ENCODE peak calls at places on chromosomes 6 and 20, in nine cellular contexts. M, I, F, A, T, D, B, W and N are unnamed samples.

GRCh38 chr6:3484240-3484639 is 27.4 kb upstream of the SLC22A23 start:
- DNase-seq in B (peak; percentile 57), T (peak; percentile 65), I (no peak), D (no peak), F (no peak), A (no peak), M (peak; percentile 75), W (peak; percentile 82), N (no peak)

GRCh38 chr6:146851837-146852236 is 253.1 kb downstream of the ADGB start:
- DNase-seq in B (peak; percentile 44), F (no peak), M (peak; percentile 78), W (peak; percentile 93), D (no peak), A (no peak), T (peak; percentile 84), I (no peak), N (no peak)

GRCh38 chr6:64175311-64175710 is 539.7 kb downstream of the PHF3 start:
- DNase-seq in A (no peak), I (no peak), W (no peak), F (no peak), D (no peak), M (no peak), B (no peak), T (no peak), N (no peak)

GRCh38 chr6:26240157-26240980 is 124.6 kb upstream of the BTN3A2 start:
- DNase-seq in D (peak; percentile 85), B (no peak), I (no peak), W (peak; percentile 94), A (no peak), T (peak; percentile 82), M (peak; percentile 98), F (peak; percentile 81), N (peak; percentile 60)

GRCh38 chr20:36988494-36988966 is 37.0 kb upstream of the SAMHD1 start:
- DNase-seq in A (no peak), W (peak; percentile 25), T (peak; percentile 39), B (peak; percentile 32), I (no peak), F (no peak), M (peak; percentile 62), D (peak; percentile 91), N (no peak)

GRCh38 chr20:25269833-25270170 is 21.9 kb downstream of the PYGB start:
- DNase-seq in B (no peak), D (no peak), I (no peak), W (no peak), F (no peak), M (no peak), A (no peak), T (no peak), N (no peak)

GRCh38 chr6:103455275-103455674 is 1404.4 kb downstream of the HACE1 start:
- DNase-seq in A (no peak), T (no peak), F (no peak), B (no peak), W (no peak), D (no peak), I (no peak), M (no peak), N (no peak)

GRCh38 chr6:78854501-78854900 is 12.8 kb upstream of the IRAK1BP1 start:
- DNase-seq in D (no peak), M (no peak), F (no peak), A (no peak), B (no peak), T (no peak), I (no peak), W (no peak), N (no peak)

GRCh38 chr20:63071541-63072181 is 64.9 kb upstream of the BHLHE23 start:
- DNase-seq in T (peak; percentile 54), B (peak; percentile 63), A (peak; percentile 37), D (no peak), M (peak; percentile 29), F (peak; percentile 80), W (peak; percentile 16), I (no peak), N (peak; percentile 58)

GRCh38 chr20:3663031-3663701 is at the start of gene GFRA4:
- DNase-seq in F (peak; percentile 65), T (no peak), M (no peak), W (no peak), B (no peak), D (no peak), A (no peak), I (no peak), N (no peak)

GRCh38 chr20:49575551-49576060 is 7.7 kb upstream of the PTGIS start:
- DNase-seq in I (no peak), B (peak; percentile 19), T (no peak), M (peak; percentile 52), F (no peak), W (no peak), D (no peak), A (no peak), N (no peak)

GRCh38 chr20:35539756-35540212 is 2.1 kb upstream of the ERGIC3 start:
- DNase-seq in D (no peak), F (peak; percentile 81), M (peak; percentile 47), B (no peak), I (peak; percentile 95), T (peak; percentile 46), W (no peak), A (peak; percentile 31), N (peak; percentile 73)

DNA sequence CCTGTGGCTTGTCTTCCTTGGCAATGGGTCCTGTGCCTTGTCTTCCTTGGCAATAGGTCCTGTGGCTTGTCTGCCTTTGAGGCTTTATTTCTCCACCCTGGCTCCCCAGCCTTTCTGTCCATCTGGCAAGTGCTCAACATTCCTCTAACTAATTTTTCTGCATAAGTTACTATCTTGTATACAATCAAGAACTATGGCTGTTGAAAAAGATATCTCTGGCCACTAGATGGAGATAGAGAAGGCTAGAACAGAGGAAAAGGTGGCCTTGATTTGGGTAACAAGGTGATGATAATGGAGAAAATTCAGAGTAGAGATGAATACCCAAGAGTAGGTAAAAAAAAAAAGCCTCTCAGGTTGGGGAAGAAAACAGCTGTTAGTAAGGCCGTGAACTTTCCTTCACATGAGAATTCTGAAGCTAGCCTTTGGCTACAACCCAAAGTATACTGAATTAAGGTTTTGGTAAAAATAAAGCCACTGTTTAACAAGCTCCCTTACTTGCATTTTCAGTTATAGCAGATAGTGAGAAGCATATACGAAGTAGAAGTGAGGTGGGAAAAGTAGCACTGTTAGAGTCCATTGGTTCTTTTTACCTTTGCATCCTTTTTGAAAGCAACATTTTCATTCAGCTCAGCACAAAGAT is 505.0 kb downstream of the DOK5 start:
- DNase-seq in B (peak; percentile 44), D (no peak), W (peak; percentile 1), F (no peak), I (peak; percentile 53), A (no peak), M (no peak), T (peak; percentile 36), N (no peak)
- TF ChIP-seq CTCF in B (peak; percentile 64), D (no peak), W (peak; percentile 31), F (no peak), I (peak; percentile 64), A (peak; percentile 70), M (no peak), T (peak; percentile 60), N (no peak)

GRCh38 chr20:18795366-18795765 is 18.2 kb upstream of the SCP2D1 start:
- DNase-seq in I (no peak), W (no peak), M (no peak), D (no peak), F (no peak), T (no peak), A (no peak), B (no peak), N (no peak)

GRCh38 chr20:18790787-18791186 is 22.8 kb upstream of the SCP2D1 start:
- DNase-seq in I (no peak), W (no peak), D (no peak), B (no peak), T (no peak), F (no peak), M (no peak), A (no peak), N (no peak)

GRCh38 chr20:18794428-18794787 is 19.2 kb upstream of the SCP2D1 start:
- DNase-seq in W (no peak), I (no peak), F (no peak), M (no peak), D (no peak), A (no peak), B (no peak), T (no peak), N (no peak)

GRCh38 chr20:18796282-18796833 is 17.2 kb upstream of the SCP2D1 start:
- DNase-seq in A (no peak), F (no peak), T (no peak), B (no peak), M (no peak), D (no peak), W (no peak), I (no peak), N (no peak)

GRCh38 chr20:18793625-18794427 is 19.8 kb upstream of the SCP2D1 start:
- DNase-seq in D (peak; percentile 90), F (peak; percentile 78), W (peak; percentile 87), I (peak; percentile 87), T (peak; percentile 92), B (peak; percentile 91), M (peak; percentile 92), A (peak; percentile 64), N (peak; percentile 85)
- TF ChIP-seq CTCF in D (no peak), F (no peak), W (peak; percentile 7), I (no peak), T (peak; percentile 8), B (peak; percentile 29), M (no peak), A (no peak), N (peak; percentile 11)

DNA sequence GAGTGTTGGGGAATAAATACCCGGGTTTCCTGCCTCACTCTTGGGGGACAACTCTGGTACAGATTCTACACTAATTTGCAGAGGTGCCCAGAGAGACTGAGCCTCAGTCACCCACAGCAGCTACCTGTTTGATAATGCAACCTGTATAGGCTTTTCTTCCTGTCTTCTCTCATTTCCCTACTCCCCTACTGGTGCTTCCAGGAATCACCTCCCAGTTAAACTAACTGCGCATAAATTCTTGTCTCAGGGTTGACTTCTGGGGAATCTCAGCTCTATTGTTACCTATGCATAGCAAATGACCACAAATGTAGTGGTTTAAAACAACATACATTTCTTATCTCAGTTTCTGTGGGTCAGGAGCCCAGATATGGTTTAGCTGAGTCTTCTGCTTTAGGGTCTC is 11.3 kb downstream of the OCSTAMP start:
- DNase-seq in M (no peak), F (no peak), T (no peak), W (no peak), I (no peak), B (no peak), D (no peak), A (no peak), N (no peak)
- TF ChIP-seq CTCF in M (no peak), F (peak; percentile 32), T (peak; percentile 20), W (no peak), I (peak; percentile 39), B (no peak), D (no peak), A (peak; percentile 17), N (no peak)

DNA sequence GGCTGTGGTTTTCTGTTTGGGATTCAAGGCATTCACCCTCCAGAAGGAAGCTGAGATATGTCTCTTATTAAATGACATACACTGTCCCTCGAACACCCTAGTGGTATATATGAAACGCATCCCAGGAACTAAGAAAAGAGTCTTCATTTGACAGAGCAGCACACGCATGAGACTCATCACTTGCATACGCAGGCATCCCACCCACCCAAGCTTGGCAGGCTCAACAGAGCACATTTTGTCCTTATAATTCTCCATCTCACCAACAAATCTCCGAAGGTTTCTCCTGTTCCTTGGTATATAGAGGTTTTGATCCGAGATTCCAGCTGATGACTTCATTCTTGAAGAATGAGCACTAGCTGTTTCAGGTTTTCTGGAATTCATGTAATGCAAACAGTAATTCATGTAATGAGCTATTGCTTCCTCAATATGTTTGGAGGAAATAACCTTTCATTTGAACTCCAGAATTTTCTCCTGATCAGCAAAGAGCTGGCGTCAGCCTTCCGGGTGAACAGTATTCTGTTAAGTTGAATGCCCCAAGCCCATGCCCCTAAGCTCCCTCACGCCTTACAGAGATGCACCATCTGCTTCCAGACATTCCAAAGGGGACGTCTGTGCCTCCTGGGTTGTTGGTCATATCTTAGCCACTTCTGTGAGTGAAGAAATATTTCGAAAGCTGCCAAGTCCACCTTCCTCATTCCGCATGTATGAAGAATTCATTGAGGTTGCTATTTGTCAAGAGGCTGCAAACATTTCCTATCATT is 66.0 kb upstream of the CDH4 start:
- DNase-seq in D (peak; percentile 30), B (peak; percentile 35), T (peak; percentile 91), M (peak; percentile 90), W (peak; percentile 94), I (peak; percentile 24), A (no peak), F (no peak), N (no peak)
- TF ChIP-seq CTCF in D (no peak), B (no peak), T (no peak), M (no peak), W (no peak), I (no peak), A (no peak), F (no peak), N (no peak)